ENCODE peak calls at places on chromosomes 16 and 17, in six cellular contexts. One of them, this sample, is unnamed.

GRCh38 chr16:309476-309875 is 26.5 kb downstream of the PDIA2 start:
- DNase-seq in H1: no peak
- DNase-seq in K562: no peak
- DNase-seq in HCT116: no peak
- DNase-seq in GM12878: no peak
- DNase-seq in HepG2: no peak
- DNase-seq in this sample: no peak

GRCh38 chr16:4852221-4852872 is 5.1 kb downstream of the UBN1 start:
- DNase-seq in H1: no peak
- DNase-seq in K562: peak; percentile 51
- DNase-seq in HCT116: no peak
- DNase-seq in GM12878: no peak
- DNase-seq in HepG2: no peak
- DNase-seq in this sample: no peak

GRCh38 chr17:37066322-37066905 is 117.7 kb downstream of the AATF start:
- DNase-seq in H1: no peak
- DNase-seq in K562: no peak
- DNase-seq in HCT116: no peak
- DNase-seq in GM12878: no peak
- DNase-seq in HepG2: no peak
- DNase-seq in this sample: no peak

GRCh38 chr16:14501331-14502255 is 128.5 kb downstream of the PARN start:
- DNase-seq in H1: peak; percentile 51
- DNase-seq in K562: peak; percentile 71
- DNase-seq in HCT116: peak; percentile 67
- DNase-seq in GM12878: peak; percentile 50
- DNase-seq in HepG2: peak; percentile 92
- DNase-seq in this sample: peak; percentile 66

GRCh38 chr16:15752717-15753488 is 102.9 kb downstream of the NDE1 start:
- DNase-seq in H1: no peak
- DNase-seq in K562: no peak
- DNase-seq in HCT116: no peak
- DNase-seq in GM12878: no peak
- DNase-seq in HepG2: no peak
- DNase-seq in this sample: no peak

GRCh38 chr17:40726919-40727318 is 23.4 kb upstream of the KRT24 start:
- DNase-seq in H1: no peak
- DNase-seq in K562: no peak
- DNase-seq in HCT116: peak; percentile 16
- DNase-seq in GM12878: no peak
- DNase-seq in HepG2: peak; percentile 35
- DNase-seq in this sample: no peak

GRCh38 chr17:36600936-36601302 is 464 bp upstream of the MRM1 start:
- DNase-seq in H1: no peak
- DNase-seq in K562: no peak
- DNase-seq in HCT116: no peak
- DNase-seq in GM12878: no peak
- DNase-seq in HepG2: no peak
- DNase-seq in this sample: peak; percentile 36

GRCh38 chr17:34601431-34601830 is 22.0 kb downstream of the TMEM132E start:
- DNase-seq in H1: no peak
- DNase-seq in K562: no peak
- DNase-seq in HCT116: no peak
- DNase-seq in GM12878: no peak
- DNase-seq in HepG2: no peak
- DNase-seq in this sample: no peak

GRCh38 chr16:64974381-64974780 is 147.5 kb downstream of the CDH11 start:
- DNase-seq in H1: no peak
- DNase-seq in K562: no peak
- DNase-seq in HCT116: no peak
- DNase-seq in GM12878: no peak
- DNase-seq in HepG2: no peak
- DNase-seq in this sample: no peak

GRCh38 chr17:60102632-60103047 is 23.9 kb upstream of the HEATR6 start:
- DNase-seq in H1: no peak
- DNase-seq in K562: no peak
- DNase-seq in HCT116: no peak
- DNase-seq in GM12878: no peak
- DNase-seq in HepG2: no peak
- DNase-seq in this sample: no peak

GRCh38 chr16:74872302-74872701 is 97.7 kb upstream of the FA2H start:
- DNase-seq in H1: no peak
- DNase-seq in K562: no peak
- DNase-seq in HCT116: no peak
- DNase-seq in GM12878: no peak
- DNase-seq in HepG2: no peak
- DNase-seq in this sample: no peak

GRCh38 chr17:81509687-81510523 is 2.7 kb downstream of the ACTG1 start:
- DNase-seq in H1: no peak
- DNase-seq in K562: no peak
- DNase-seq in HCT116: no peak
- DNase-seq in GM12878: no peak
- DNase-seq in HepG2: no peak
- DNase-seq in this sample: no peak

GRCh38 chr17:3557768-3558583 is at the start of gene TRPV3:
- DNase-seq in H1: no peak
- DNase-seq in K562: peak; percentile 87
- DNase-seq in HCT116: peak; percentile 21
- DNase-seq in GM12878: peak; percentile 66
- DNase-seq in HepG2: no peak
- DNase-seq in this sample: no peak

GRCh38 chr17:74481621-74482020 is 15.2 kb downstream of the CD300A start:
- DNase-seq in H1: no peak
- DNase-seq in K562: no peak
- DNase-seq in HCT116: no peak
- DNase-seq in GM12878: no peak
- DNase-seq in HepG2: no peak
- DNase-seq in this sample: no peak

GRCh38 chr16:2787961-2788360 is 601 bp upstream of the PRSS33 start:
- DNase-seq in H1: no peak
- DNase-seq in K562: no peak
- DNase-seq in HCT116: no peak
- DNase-seq in GM12878: no peak
- DNase-seq in HepG2: no peak
- DNase-seq in this sample: no peak

GRCh38 chr16:27544671-27545070 is 5.0 kb downstream of the GTF3C1 start:
- DNase-seq in H1: no peak
- DNase-seq in K562: no peak
- DNase-seq in HCT116: no peak
- DNase-seq in GM12878: no peak
- DNase-seq in HepG2: no peak
- DNase-seq in this sample: no peak

GRCh38 chr17:9768381-9768934 is 22.9 kb downstream of the DHRS7C start:
- DNase-seq in H1: no peak
- DNase-seq in K562: peak; percentile 21
- DNase-seq in HCT116: peak; percentile 34
- DNase-seq in GM12878: no peak
- DNase-seq in HepG2: peak; percentile 14
- DNase-seq in this sample: no peak

GRCh38 chr16:4700997-4701743 is 7.8 kb downstream of the NUDT16L1 start:
- DNase-seq in H1: no peak
- DNase-seq in K562: no peak
- DNase-seq in HCT116: no peak
- DNase-seq in GM12878: no peak
- DNase-seq in HepG2: no peak
- DNase-seq in this sample: no peak

GRCh38 chr17:39750131-39751015 is 12.6 kb downstream of the GRB7 start:
- DNase-seq in H1: no peak
- DNase-seq in K562: no peak
- DNase-seq in HCT116: no peak
- DNase-seq in GM12878: no peak
- DNase-seq in HepG2: peak; percentile 84
- DNase-seq in this sample: no peak

GRCh38 chr16:86772231-86772510 is 193.8 kb downstream of the FOXL1 start:
- DNase-seq in H1: no peak
- DNase-seq in K562: no peak
- DNase-seq in HCT116: no peak
- DNase-seq in GM12878: no peak
- DNase-seq in HepG2: no peak
- DNase-seq in this sample: no peak

GRCh38 chr17:15255713-15256454 is 9.2 kb downstream of the PMP22 start:
- DNase-seq in H1: no peak
- DNase-seq in K562: no peak
- DNase-seq in HCT116: no peak
- DNase-seq in GM12878: no peak
- DNase-seq in HepG2: no peak
- DNase-seq in this sample: no peak

GRCh38 chr16:17589898-17590297 is 119.1 kb upstream of the XYLT1 start:
- DNase-seq in H1: no peak
- DNase-seq in K562: no peak
- DNase-seq in HCT116: no peak
- DNase-seq in GM12878: no peak
- DNase-seq in HepG2: no peak
- DNase-seq in this sample: no peak

GRCh38 chr17:2841606-2842005 is 45.4 kb downstream of the RAP1GAP2 start:
- DNase-seq in H1: no peak
- DNase-seq in K562: no peak
- DNase-seq in HCT116: no peak
- DNase-seq in GM12878: no peak
- DNase-seq in HepG2: no peak
- DNase-seq in this sample: no peak

GRCh38 chr17:37086329-37086728 is 137.6 kb downstream of the AATF start:
- DNase-seq in H1: no peak
- DNase-seq in K562: no peak
- DNase-seq in HCT116: no peak
- DNase-seq in GM12878: no peak
- DNase-seq in HepG2: no peak
- DNase-seq in this sample: no peak

GRCh38 chr17:62862251-62862650 is 54.1 kb upstream of the MARCHF10 start:
- DNase-seq in H1: no peak
- DNase-seq in K562: no peak
- DNase-seq in HCT116: no peak
- DNase-seq in GM12878: no peak
- DNase-seq in HepG2: no peak
- DNase-seq in this sample: no peak

GRCh38 chr17:29135464-29135863 is 44.7 kb downstream of the MYO18A start:
- DNase-seq in H1: no peak
- DNase-seq in K562: no peak
- DNase-seq in HCT116: no peak
- DNase-seq in GM12878: no peak
- DNase-seq in HepG2: no peak
- DNase-seq in this sample: no peak

GRCh38 chr17:58269557-58270291 is 11.0 kb downstream of the MPO start:
- DNase-seq in H1: no peak
- DNase-seq in K562: peak; percentile 7
- DNase-seq in HCT116: no peak
- DNase-seq in GM12878: no peak
- DNase-seq in HepG2: no peak
- DNase-seq in this sample: no peak

GRCh38 chr16:67269766-67270165 is 9.6 kb upstream of the PLEKHG4 start:
- DNase-seq in H1: no peak
- DNase-seq in K562: no peak
- DNase-seq in HCT116: no peak
- DNase-seq in GM12878: no peak
- DNase-seq in HepG2: no peak
- DNase-seq in this sample: no peak

GRCh38 chr17:36949461-36949927 is 740 bp downstream of the AATF start:
- DNase-seq in H1: no peak
- DNase-seq in K562: no peak
- DNase-seq in HCT116: no peak
- DNase-seq in GM12878: no peak
- DNase-seq in HepG2: peak; percentile 18
- DNase-seq in this sample: no peak

GRCh38 chr17:61837175-61838051 is 25.9 kb downstream of the BRIP1 start:
- DNase-seq in H1: no peak
- DNase-seq in K562: peak; percentile 45
- DNase-seq in HCT116: peak; percentile 74
- DNase-seq in GM12878: peak; percentile 17
- DNase-seq in HepG2: peak; percentile 54
- DNase-seq in this sample: peak; percentile 11

GRCh38 chr16:86854058-86854621 is 275.8 kb downstream of the FOXL1 start:
- DNase-seq in H1: no peak
- DNase-seq in K562: no peak
- DNase-seq in HCT116: no peak
- DNase-seq in GM12878: no peak
- DNase-seq in HepG2: no peak
- DNase-seq in this sample: no peak

GRCh38 chr17:19876524-19877161 is 8.9 kb upstream of the ULK2 start:
- DNase-seq in H1: no peak
- DNase-seq in K562: no peak
- DNase-seq in HCT116: no peak
- DNase-seq in GM12878: no peak
- DNase-seq in HepG2: no peak
- DNase-seq in this sample: no peak
- TF ChIP-seq ZNF274 in H1: no peak
- TF ChIP-seq ZNF274 in K562: no peak
- TF ChIP-seq ZNF274 in HCT116: no peak
- TF ChIP-seq ZNF274 in GM12878: no peak
- TF ChIP-seq ZNF274 in HepG2: no peak
- TF ChIP-seq ZNF274 in this sample: no peak

DNA sequence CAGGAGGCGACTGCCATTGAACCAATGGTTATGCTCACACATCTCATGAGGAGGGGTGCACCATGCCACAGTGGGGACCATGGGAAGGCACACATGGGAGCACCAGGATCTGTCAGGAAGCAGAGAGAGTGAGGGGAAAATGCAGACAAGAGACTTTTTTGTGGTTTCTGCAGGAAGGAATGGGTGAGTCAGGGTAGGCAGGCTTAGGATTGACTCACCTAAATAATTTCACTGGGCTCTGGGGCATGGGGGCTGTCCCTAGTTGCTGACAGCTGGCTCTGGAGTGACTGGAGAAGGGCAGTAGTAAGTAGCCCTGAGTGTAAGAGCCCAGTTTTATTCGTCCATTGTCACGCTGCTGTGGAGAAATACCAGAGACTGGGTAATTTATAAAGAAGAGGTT is 202.4 kb downstream of the AXIN2 start:
- DNase-seq in H1: no peak
- DNase-seq in K562: no peak
- DNase-seq in HCT116: peak; percentile 56
- DNase-seq in GM12878: no peak
- DNase-seq in HepG2: no peak
- DNase-seq in this sample: no peak
- TF ChIP-seq ZNF274 in H1: no peak
- TF ChIP-seq ZNF274 in K562: no peak
- TF ChIP-seq ZNF274 in HCT116: no peak
- TF ChIP-seq ZNF274 in GM12878: no peak
- TF ChIP-seq ZNF274 in HepG2: no peak
- TF ChIP-seq ZNF274 in this sample: no peak

GRCh38 chr17:30344283-30345088 is 10.6 kb upstream of the TMIGD1 start:
- DNase-seq in H1: no peak
- DNase-seq in K562: peak; percentile 18
- DNase-seq in HCT116: no peak
- DNase-seq in GM12878: no peak
- DNase-seq in HepG2: peak; percentile 96
- DNase-seq in this sample: no peak
- TF ChIP-seq ZNF274 in H1: no peak
- TF ChIP-seq ZNF274 in K562: no peak
- TF ChIP-seq ZNF274 in HCT116: no peak
- TF ChIP-seq ZNF274 in GM12878: no peak
- TF ChIP-seq ZNF274 in HepG2: no peak
- TF ChIP-seq ZNF274 in this sample: no peak

DNA sequence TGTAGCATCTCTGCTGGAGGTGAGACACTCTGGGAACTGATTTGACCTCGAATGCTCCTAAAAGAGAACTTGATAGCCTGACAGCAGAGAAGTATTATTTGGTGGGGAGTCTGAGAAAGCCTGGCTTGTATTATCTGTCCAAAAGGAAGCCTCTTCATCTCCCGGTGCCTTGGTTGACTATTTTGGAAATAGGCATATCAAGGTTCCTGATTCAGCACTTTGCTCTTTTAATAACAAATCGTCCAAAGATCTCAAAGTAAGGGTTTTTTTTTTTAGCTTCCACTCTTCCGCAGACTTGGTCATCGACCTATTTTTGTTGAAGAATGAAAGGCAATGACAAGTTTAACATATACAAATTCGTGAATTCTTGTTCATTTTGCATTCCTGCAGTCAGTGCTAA is 14.8 kb downstream of the TMEM186 start:
- DNase-seq in H1: no peak
- DNase-seq in K562: no peak
- DNase-seq in HCT116: no peak
- DNase-seq in GM12878: no peak
- DNase-seq in HepG2: no peak
- DNase-seq in this sample: no peak
- TF ChIP-seq ZNF274 in H1: no peak
- TF ChIP-seq ZNF274 in K562: no peak
- TF ChIP-seq ZNF274 in HCT116: no peak
- TF ChIP-seq ZNF274 in GM12878: no peak
- TF ChIP-seq ZNF274 in HepG2: no peak
- TF ChIP-seq ZNF274 in this sample: no peak

This sample was measured in NT2/D1.